ENCODE peak calls at places on chromosomes 5 and 9, in five cellular contexts. W is HCT116, I is HepG2, R is GM23338, H is SK-N-SH. C is an unnamed sample.

GRCh38 chr9:133509179-133510083 is 15.3 kb downstream of the MYMK start:
- DNase-seq in R (peak), I (no peak), W (no peak), H (peak), C (no peak)

GRCh38 chr5:7745882-7746735 is 104.8 kb downstream of the CFAP90 start:
- DNase-seq in R (peak), H (peak), W (peak), I (peak), C (peak)

GRCh38 chr9:93304574-93305496 is 120.9 kb downstream of the WNK2 start:
- DNase-seq in R (peak), W (no peak), H (peak), I (peak), C (peak)

GRCh38 chr5:56461584-56461983 is 228.5 kb upstream of the ANKRD55 start:
- DNase-seq in I (no peak), W (no peak), H (no peak), R (no peak), C (no peak)

GRCh38 chr5:76733049-76733417 is 17.1 kb downstream of the F2R start:
- DNase-seq in R (no peak), H (no peak), W (no peak), I (no peak), C (no peak)

GRCh38 chr5:7678057-7678456 is 172.9 kb downstream of the CFAP90 start:
- DNase-seq in R (no peak), W (no peak), H (no peak), I (no peak), C (no peak)

GRCh38 chr5:160930361-160930760 is 78.3 kb upstream of the ATP10B start:
- DNase-seq in H (no peak), I (no peak), R (peak), W (no peak), C (no peak)

GRCh38 chr9:76873056-76873792 is 32.7 kb downstream of the PRUNE2 start:
- DNase-seq in R (peak), W (no peak), H (no peak), I (no peak), C (no peak)

GRCh38 chr5:55714339-55714738 is 2.2 kb upstream of the SLC38A9 start:
- DNase-seq in R (peak), I (no peak), H (no peak), W (peak), C (no peak)

GRCh38 chr5:132496631-132497487 is 6.3 kb upstream of the IRF1 start:
- DNase-seq in H (peak), I (peak), W (no peak), R (peak), C (peak)

GRCh38 chr5:132498152-132498551 is 7.6 kb upstream of the IRF1 start:
- DNase-seq in H (peak), I (no peak), R (no peak), W (no peak), C (peak)

GRCh38 chr5:132495672-132496630 is 5.4 kb upstream of the IRF1 start:
- DNase-seq in H (peak), R (peak), W (peak), I (peak), C (peak)

GRCh38 chr5:132498686-132499271 is 8.2 kb upstream of the IRF1 start:
- DNase-seq in H (no peak), I (no peak), W (no peak), R (no peak), C (no peak)

DNA sequence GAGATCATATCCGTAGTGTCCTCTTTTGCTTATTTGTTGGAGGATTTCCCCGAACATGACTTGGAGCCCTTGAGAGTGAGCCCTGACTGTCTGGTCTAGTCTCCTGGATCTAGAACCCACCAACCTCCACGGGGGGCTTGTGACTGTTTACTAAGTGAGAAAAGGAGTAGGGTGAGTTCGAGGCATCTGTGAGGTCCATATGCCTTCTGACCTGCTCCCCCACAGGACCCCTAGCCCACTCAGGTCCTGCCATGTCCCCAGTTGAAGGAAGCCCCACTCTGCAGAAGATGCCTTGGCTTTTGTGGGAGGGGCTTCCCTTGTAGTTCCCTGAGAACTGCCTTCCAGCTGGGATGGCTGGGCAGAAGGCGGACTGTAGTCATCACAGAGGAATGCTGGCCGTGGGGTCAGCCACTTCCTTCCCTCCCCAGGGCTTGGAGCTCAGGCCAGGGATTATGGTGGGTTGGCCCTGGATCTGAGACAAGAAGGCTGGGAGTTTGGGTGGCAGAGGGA is 7.0 kb upstream of the IRF1 start:
- DNase-seq in W (no peak), I (no peak), H (peak), R (peak), C (peak)
- H2AFZ ChIP-seq in W (no peak), I (no peak), H (no peak), R (peak), C (no peak)

DNA sequence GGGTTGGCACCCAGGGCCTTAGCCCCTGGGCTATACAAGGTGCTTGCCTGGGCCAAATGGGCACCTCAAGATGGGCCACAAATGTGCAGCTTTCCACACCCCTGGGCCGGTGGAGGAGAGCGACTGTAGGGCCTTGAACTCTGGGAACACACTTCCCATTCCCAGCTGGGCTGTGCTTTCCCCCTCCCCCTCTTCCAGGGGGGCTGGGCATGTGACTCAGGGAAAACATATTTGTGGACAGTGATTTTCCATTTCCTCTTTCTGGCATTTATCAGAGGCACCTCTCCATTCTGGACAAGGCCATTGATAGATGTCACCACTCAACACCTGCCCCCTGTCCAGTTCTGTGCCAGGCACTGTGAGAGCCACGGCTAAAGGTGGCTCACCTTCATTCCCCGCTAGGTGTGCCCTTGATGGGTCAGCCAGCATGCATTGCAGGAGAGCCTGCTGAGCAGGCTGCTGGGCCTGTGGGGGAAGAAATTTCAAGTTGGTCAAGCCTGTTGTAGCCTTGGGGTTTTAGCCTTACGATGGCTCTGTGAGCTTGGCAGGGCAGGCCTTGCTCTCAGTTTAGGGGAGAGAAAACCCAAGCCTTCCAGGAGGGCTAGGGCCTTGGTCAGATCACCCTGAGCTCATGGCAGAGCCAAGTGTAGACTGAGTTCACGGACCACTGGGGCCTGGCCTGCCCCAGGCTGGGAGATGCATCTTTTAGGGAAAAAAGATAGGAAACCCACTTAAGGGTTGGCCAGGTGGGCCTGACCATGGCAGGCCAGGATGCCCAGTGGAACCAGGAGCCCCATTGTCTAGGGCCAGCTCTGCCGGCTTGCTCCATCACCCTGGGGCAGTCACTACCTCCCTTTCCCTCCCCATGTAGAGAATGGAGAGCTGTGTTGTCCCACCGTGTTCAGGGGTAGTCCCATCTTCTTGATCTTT is 113.9 kb downstream of the DAB2IP start:
- DNase-seq in W (no peak), R (no peak), H (peak), I (peak), C (peak)
- H3K4me2 ChIP-seq in W (peak), R (no peak), H (peak), I (peak), C (no peak)

DNA sequence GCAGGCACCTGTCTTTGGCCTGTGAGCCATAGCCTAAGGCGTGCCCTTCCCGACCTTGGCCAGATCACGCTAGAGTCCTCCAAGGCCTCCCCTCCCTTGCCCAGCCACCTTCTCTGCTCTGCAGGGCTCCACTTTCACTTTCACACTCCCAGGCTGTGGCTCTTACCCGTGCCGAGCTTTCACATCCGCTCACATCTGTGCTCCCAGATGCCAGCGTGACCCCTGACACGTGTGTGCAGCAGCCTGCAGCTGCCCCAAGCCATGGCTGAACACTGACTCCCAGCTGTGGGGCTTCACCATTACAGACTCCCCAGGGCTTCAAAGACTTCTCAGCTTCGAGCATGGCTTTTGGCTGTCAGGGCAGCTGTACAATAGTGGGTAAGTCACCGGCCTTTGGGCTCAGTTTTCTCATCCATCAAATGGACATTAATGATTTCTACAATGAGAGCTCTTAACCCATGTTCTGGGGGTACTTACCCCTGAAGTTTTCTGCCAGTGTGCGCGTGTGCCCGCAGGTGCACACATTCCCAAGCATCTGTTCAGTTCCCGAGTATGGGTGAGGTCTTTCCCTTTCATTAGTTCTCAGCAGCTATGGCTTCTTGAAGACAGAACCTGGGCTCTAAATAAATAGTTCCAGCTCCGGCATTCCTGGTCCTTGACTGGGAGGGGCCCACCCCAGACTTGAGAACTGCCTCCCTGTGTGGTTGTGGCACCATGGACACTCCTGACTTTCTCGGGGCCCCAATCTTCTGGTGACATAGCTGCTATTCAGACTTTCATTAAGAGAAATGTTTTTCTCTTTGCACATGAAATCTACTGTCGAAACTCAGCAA is 118.6 kb downstream of the RGS3 start:
- DNase-seq in H (peak), R (no peak), I (no peak), W (no peak), C (peak)
- TF ChIP-seq POLR2AphosphoS5 in H (no peak), R (no peak), I (no peak), W (no peak), C (no peak)

DNA sequence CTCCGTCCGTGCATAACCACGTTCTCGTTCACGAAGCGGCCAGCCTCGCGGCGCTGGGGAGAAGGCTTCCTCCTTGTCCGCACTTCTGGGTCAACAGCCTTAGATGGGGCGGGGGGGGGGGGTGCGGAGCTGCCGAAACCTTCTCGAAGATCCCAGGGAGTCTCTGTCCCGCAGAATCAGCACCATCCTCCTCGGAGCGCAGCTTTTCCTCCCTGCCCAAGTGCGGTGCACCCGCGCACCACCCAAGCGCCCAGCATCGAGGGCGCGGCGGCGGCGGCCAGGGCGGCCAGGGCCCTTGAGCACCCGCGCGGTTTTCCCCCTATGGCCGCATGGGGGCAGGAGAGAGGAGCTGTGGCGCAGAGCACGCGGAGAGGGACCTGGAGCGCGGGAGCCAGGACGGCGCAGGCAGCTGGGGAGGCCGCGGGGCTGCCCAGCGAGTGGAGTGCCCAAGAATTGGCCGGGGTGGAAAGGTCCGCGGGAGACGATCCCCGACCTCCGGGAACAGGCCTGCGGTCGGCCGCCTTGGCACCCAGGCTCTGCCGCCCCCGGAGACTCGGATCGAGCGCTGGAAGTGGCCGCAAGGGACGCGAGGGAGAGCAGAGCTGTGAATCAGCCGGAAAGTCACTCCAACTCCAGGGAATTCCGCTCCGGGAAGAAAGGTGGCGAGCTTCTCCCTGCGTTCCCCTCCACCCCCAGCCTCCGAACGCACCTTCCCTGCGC is 43.1 kb downstream of the TMEM174 start:
- DNase-seq in R (peak), H (peak), W (peak), I (peak), C (peak)
- H2AFZ ChIP-seq in R (peak), H (peak), W (peak), I (no peak), C (peak)

GRCh38 chr5:141430332-141431113 is at the start of gene PCDHGA12:
- DNase-seq in I (peak), R (peak), W (no peak), H (no peak), C (peak)
- H3K4me2 ChIP-seq in I (no peak), R (no peak), W (no peak), H (no peak), C (peak)

DNA sequence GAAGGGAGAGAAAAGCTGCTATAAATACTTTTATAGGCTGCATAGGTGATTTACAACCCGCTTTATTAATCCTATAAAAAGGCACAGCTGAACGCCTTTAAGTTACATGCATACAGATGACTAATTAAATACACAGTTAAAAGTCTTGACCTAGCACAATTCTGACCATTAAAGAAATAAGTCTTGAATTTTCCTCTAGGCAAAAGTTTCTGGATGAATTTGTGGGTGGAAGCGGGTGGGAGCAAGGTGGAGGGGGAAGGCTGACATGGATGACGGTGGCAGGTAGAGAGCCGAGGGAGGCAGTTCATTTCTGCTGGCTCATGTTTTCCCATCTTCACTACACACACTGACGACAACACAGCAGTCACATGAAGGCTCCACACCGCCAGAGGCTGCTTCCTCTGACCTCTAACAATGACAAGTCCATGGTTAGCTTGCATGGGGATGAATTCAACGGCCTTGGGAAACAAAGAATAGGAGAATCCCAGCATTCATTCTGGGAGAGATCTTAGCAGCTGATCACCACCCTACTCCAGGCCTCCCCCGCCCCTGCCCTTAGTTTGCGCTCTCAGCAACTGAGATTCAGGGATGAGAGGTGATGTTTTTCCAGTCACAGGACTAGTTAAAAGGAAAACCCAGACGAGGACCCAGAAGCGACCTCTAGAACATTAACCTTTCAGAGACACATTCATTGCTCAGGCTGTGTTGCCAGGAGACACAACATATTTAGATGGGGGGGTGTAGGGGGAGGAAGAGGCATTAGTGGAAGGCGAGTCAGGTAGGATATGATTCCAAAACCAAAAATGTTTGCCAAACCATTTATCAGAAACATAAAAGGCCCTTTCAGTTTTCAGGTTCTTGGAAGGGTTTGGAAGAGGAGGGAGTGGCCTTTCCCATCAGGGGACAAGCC is 329.4 kb downstream of the PIK3R1 start:
- DNase-seq in R (no peak), I (no peak), H (no peak), W (no peak), C (no peak)
- TF ChIP-seq POLR2AphosphoS5 in R (no peak), I (no peak), H (no peak), W (no peak), C (no peak)

GRCh38 chr5:180098991-180099732 is 27.6 kb upstream of the RNF130 start:
- DNase-seq in R (no peak), W (no peak), I (no peak), H (no peak), C (no peak)

GRCh38 chr5:180096616-180097015 is 25.1 kb upstream of the RNF130 start:
- DNase-seq in W (no peak), R (no peak), I (no peak), H (no peak), C (no peak)

GRCh38 chr5:180097163-180097894 is 25.8 kb upstream of the RNF130 start:
- DNase-seq in H (no peak), W (no peak), I (no peak), R (no peak), C (no peak)

GRCh38 chr5:180098526-180098925 is 27.0 kb upstream of the RNF130 start:
- DNase-seq in H (no peak), R (no peak), I (no peak), W (no peak), C (no peak)

GRCh38 chr5:180097926-180098325 is 26.4 kb upstream of the RNF130 start:
- DNase-seq in W (no peak), R (no peak), H (no peak), I (no peak), C (no peak)
- H2AFZ ChIP-seq in W (no peak), R (no peak), H (no peak), I (no peak), C (no peak)

C was measured in endothelial cell of umbilical vein.